ENCODE peak calls at places on chromosomes 4 and X, in six cellular contexts. O, N, T, E, R and J are unnamed samples.

GRCh38 chrX:47831788-47832187 is 4.9 kb upstream of the ZNF81 start:
- DNase-seq in O (peak; percentile 18), N (peak; percentile 31), T (peak; percentile 58), E (no peak), R (peak; percentile 51), J (no peak)

GRCh38 chr4:185280608-185281007 is 71.2 kb downstream of the SNX25 start:
- DNase-seq in O (no peak), N (no peak), T (no peak), E (no peak), R (no peak), J (no peak)

GRCh38 chr4:16021804-16022560 is 59.0 kb upstream of the FGFBP2 start:
- DNase-seq in O (no peak), N (peak; percentile 37), T (no peak), E (no peak), R (no peak), J (no peak)

GRCh38 chrX:24259544-24260240 is 54.2 kb downstream of the SUPT20HL2 start:
- DNase-seq in O (peak; percentile 80), N (peak; percentile 32), T (peak; percentile 76), E (no peak), R (peak; percentile 30), J (peak; percentile 45)

GRCh38 chr4:80568891-80569290 is 233.4 kb downstream of the CFAP299 start:
- DNase-seq in O (no peak), N (no peak), T (no peak), E (no peak), R (no peak), J (no peak)

GRCh38 chr4:59339631-59340030 is 1860.5 kb upstream of the ADGRL3 start:
- DNase-seq in O (no peak), N (no peak), T (no peak), E (no peak), R (no peak), J (no peak)

GRCh38 chr4:16431871-16432270 is 205.6 kb upstream of the TAPT1 start:
- DNase-seq in O (no peak), N (no peak), T (no peak), E (no peak), R (no peak), J (no peak)

GRCh38 chrX:30702736-30703135 is 49.5 kb downstream of the GK start:
- DNase-seq in O (peak; percentile 91), N (no peak), T (no peak), E (no peak), R (no peak), J (no peak)

GRCh38 chr4:121736735-121737351 is 28.1 kb downstream of the SMIM43 start:
- DNase-seq in O (peak; percentile 70), N (peak; percentile 52), T (peak; percentile 58), E (no peak), R (no peak), J (no peak)

GRCh38 chrX:2889045-2889605 is 40.0 kb downstream of the ARSD start:
- DNase-seq in O (no peak), N (no peak), T (no peak), E (no peak), R (no peak), J (no peak)

GRCh38 chrX:51894697-51895336 is 1.4 kb downstream of the MAGED1 start:
- DNase-seq in O (peak; percentile 31), N (peak; percentile 25), T (no peak), E (no peak), R (no peak), J (no peak)

DNA sequence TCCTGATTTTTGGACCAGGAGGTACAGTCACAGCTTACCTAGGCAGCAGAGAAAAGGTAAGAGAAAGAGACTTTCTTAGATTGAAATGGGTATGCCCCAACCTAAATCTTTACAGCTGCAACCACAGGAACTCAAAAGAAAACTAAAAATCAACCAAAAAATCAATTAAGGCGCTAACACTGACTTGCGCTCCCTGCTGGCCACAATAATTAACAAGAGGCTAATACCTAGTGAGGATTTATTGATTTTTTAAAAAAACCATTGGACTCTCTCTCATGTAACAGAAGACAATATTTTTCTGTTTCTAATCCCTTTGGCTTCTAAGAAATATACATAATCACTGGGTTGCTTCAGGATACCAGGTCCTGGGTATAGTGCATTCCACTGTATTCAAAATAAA is 153.9 kb upstream of the TENM3 start:
- DNase-seq in O (no peak), N (no peak), T (no peak), E (no peak), R (no peak), J (no peak)
- TF ChIP-seq CTCF in O (no peak), N (no peak), T (peak; percentile 26), E (no peak), R (no peak), J (no peak)

GRCh38 chr4:118281611-118282442 is 71.0 kb downstream of the PRSS12 start:
- DNase-seq in O (peak; percentile 63), N (peak; percentile 19), T (no peak), E (no peak), R (no peak), J (no peak)
- TF ChIP-seq POLR2A in O (peak; percentile 26), N (peak; percentile 69), T (no peak), E (no peak), R (no peak), J (no peak)

DNA sequence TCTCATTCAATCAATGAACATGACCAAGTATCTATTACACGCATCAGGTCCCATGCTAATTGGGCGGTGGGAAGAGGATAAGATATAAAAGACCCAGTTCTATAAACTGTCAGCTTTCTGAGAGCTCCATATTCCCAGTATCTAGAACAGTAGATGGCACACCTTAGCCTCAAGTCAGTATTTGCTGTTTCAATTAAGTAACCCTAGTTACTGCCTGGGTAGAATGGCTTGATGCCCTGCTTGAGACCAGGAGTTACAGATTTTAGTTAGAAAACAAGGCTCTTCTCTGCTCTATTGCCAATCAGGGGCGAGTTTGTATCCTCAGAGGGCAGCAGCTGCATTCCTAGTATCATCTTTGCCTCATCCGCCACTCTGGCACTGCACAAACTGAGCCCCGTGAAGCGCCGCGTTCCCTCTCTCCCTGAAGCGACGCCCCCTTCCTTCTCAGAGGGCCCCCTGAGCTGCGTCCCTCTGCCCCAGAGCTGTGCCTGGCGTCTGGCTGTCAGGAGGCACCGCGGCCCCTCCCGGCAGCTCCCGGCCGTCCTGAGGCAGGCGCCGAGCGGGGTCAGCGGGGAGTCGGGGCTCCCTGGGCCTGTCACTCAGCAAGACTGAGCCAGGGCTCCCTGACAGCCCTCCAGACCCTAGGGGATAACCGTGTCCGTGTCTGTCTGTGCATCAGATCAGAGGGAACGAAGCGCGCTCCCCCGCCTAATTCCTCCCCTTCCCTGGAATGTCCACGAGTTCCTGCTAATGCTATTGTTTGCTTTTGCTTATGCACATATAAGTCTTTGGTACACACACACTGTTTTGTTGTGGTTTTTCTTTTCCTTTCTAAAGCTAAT is 212.4 kb upstream of the TTC29 start:
- DNase-seq in O (peak; percentile 20), N (peak; percentile 36), T (peak; percentile 20), E (peak; percentile 79), R (peak; percentile 21), J (no peak)
- H3K4me3 ChIP-seq in O (peak overlapping the region; percentile 74), N (peak overlapping the region; percentile 33), T (peak overlapping the region; percentile 50), E (peak overlapping the region; percentile 50), R (peak overlapping the region; percentile 43), J (peak overlapping the region; percentile 29)

DNA sequence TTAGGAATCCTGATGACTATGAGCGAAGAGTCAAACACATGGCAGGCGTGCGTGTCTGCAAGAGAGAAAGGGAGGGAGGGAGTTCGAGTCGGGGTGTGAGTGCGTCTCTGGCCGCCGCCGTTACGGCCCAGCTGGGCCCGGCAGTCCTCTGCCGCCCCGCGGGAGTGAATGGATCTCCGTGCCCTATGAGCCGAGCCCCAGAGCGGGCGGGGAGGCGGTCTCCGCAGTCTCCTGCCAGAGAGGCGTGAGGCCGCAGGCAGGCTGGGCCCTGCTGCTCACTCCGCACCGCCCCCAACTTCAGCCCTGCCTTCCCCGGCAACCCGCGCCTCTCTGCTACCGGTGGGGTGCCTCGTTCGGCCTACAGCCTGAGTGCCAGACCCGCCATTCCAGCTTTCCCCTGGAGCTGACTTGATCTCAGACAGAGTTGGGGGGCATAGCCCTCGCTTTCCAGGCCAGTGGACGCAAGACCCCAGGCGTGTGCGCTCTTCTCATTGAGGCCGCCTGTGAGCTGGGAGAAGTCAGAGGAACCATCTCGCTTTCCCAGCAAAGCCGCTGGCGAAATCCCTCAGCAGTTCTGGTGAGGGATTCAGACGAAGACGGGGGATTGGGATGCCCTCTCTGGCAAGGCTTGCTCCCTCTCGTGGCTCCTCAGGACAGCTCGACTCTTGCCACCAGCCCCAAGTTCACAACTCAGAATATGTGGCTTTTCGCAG is 1.4 kb downstream of the SLC16A2 start:
- DNase-seq in O (peak; percentile 66), N (peak; percentile 7), T (no peak), E (peak; percentile 80), R (peak; percentile 33), J (peak; percentile 88)
- TF ChIP-seq CTCF in O (peak; percentile 29), N (peak; percentile 14), T (no peak), E (no peak), R (no peak), J (no peak)

DNA sequence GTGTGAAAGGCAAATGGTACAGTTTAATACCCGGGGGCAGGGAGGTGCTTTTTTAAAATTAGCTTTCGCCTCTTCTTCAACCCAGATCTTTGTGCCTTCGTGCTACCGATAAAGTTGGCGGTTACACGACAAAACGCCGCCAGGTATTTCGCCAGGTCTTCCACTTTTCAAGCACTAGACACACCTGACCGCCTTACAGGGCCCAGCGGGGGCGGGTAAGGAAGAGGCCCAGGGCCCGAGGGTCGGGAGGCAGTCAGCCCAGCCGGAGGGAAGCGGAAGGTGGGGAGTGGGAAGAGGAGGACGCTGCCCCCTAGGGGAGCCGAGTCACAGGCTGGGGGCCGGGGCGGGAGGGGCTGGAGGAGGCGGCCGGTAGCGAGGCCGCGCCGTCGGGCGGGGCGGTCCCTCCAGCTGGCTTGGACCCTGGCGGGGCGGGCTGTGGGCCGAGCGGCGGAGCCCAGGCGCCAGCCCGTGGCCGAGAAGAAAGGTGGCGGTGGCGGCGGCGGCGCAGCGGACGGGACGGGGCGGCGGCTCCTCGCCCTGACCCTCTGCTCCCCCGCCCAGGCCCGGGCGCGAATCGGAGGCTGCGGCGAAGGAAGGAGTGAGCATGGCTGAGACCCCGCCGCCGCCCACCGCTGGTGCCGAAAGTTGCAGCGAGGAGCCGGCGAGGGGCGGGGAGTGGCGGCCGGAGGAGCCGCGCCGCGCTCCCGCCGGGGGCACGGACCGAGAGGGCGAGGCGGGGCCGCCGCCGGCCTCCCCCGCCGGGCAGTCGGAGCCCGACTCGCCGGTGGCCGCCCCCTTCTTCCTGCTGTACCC is 16.2 kb downstream of the UTP3 start:
- DNase-seq in O (peak; percentile 67), N (peak; percentile 81), T (peak; percentile 73), E (peak; percentile 87), R (peak; percentile 91), J (peak; percentile 95)
- TF ChIP-seq POLR2A in O (no peak), N (peak; percentile 27), T (peak; percentile 52), E (no peak), R (no peak), J (no peak)

DNA sequence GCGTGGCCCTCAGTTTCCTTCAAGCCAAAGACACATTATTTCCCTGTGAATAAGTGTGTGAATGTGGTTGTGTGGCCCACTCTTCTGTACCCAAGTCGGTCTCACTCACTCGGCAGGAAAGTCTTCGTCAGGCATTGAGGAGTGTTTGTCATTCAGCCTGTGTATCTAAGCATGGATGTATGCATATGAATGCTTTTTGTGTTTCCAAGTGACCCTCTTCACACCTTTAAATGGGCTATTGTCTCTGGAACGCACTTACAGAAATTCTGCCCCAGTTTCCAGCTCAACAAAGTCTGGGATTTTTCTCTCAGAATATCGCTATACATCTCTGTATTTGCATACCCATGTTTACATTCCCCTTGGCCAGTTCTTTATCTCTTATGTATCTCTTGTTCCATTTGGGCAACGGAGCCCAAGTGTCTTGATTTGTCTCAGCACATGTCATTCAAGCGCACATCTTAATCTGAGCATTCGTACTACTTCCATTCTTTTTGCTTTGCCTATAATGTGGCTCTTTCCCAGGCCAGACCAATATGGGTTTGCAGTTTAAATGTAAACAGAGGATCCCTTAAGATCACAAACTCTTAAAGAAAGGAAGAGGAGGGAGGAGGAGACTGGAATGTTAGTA is 4.8 kb downstream of the BCOR start:
- DNase-seq in O (no peak), N (no peak), T (no peak), E (no peak), R (no peak), J (no peak)
- H3K4me3 ChIP-seq in O (no peak overlapping the region), N (no peak overlapping the region), T (no peak overlapping the region), E (no peak overlapping the region), R (no peak overlapping the region), J (no peak overlapping the region)